ENCODE peak calls at places on chromosomes 3 and 15, in six cellular contexts. S is skeletal muscle cell; Z is fibroblast of lung; P is CD8-positive, alpha-beta T cell; I is T47D; T is stimulated activated CD8-positive, alpha-beta memory T cell treated with anti-CD3 and anti-CD28 coated beads, Interleukin-4, amount 100 ng/mL, for 1 hour. C is an unnamed sample.

GRCh38 chr3:8095724-8096123 is 405.9 kb upstream of the LMCD1 start:
- DNase-seq in S (no peak), Z (no peak), P (no peak), I (peak), T (no peak), C (no peak)

GRCh38 chr15:87954783-87955182 is 301.8 kb downstream of the NTRK3 start:
- DNase-seq in S (no peak), Z (no peak), P (no peak), I (no peak), T (no peak), C (peak)

GRCh38 chr15:73984208-73984979 is 7.7 kb downstream of the STOML1 start:
- DNase-seq in S (no peak), Z (no peak), P (no peak), I (no peak), T (no peak), C (no peak)

GRCh38 chr15:82177291-82178010 is 85.1 kb downstream of the EFL1 start:
- DNase-seq in S (no peak), Z (peak), P (no peak), I (no peak), T (no peak), C (peak)

GRCh38 chr3:17588422-17588821 is 154.0 kb downstream of the TBC1D5 start:
- DNase-seq in S (no peak), Z (no peak), P (no peak), I (no peak), T (no peak), C (no peak)

GRCh38 chr15:96783746-96784145 is 453.2 kb downstream of the NR2F2 start:
- DNase-seq in S (no peak), Z (no peak), P (no peak), I (no peak), T (no peak), C (no peak)

GRCh38 chr3:52439426-52440248 is 5.3 kb downstream of the SEMA3G start:
- DNase-seq in S (no peak), Z (no peak), P (no peak), I (no peak), T (no peak), C (no peak)

GRCh38 chr3:39808467-39809180 is 785 bp upstream of the MYRIP start:
- DNase-seq in S (no peak), Z (no peak), P (no peak), I (peak), T (no peak), C (peak)

GRCh38 chr3:113005622-113006021 is 14.8 kb downstream of the GTPBP8 start:
- DNase-seq in S (no peak), Z (no peak), P (no peak), I (no peak), T (no peak), C (no peak)

GRCh38 chr3:185796431-185797107 is 28.3 kb downstream of the IGF2BP2 start:
- DNase-seq in S (no peak), Z (peak), P (no peak), I (peak), T (no peak), C (peak)

GRCh38 chr3:188929138-188929537 is 242.6 kb upstream of the TPRG1 start:
- DNase-seq in S (no peak), Z (peak), P (no peak), I (peak), T (no peak), C (no peak)

GRCh38 chr3:38630591-38630990 is 18.9 kb downstream of the SCN5A start:
- DNase-seq in S (no peak), Z (no peak), P (no peak), I (no peak), T (no peak), C (no peak)

GRCh38 chr3:76040946-76041345 is 255.6 kb upstream of the ZNF717 start:
- DNase-seq in S (no peak), Z (peak), P (no peak), I (no peak), T (no peak), C (peak)

GRCh38 chr3:42081814-42082473 is 9.2 kb upstream of the TRAK1 start:
- DNase-seq in S (no peak), Z (no peak), P (no peak), I (no peak), T (no peak), C (no peak)

GRCh38 chr3:146337991-146338390 is 87.1 kb upstream of the PLSCR4 start:
- DNase-seq in S (no peak), Z (no peak), P (no peak), I (no peak), T (no peak), C (peak)

GRCh38 chr3:161314836-161315391 is 56.4 kb downstream of the SPTSSB start:
- DNase-seq in S (no peak), Z (peak), P (no peak), I (no peak), T (no peak), C (no peak)

GRCh38 chr3:81620813-81621212 is 140.6 kb downstream of the GBE1 start:
- DNase-seq in S (no peak), Z (no peak), P (no peak), I (no peak), T (no peak), C (no peak)

GRCh38 chr15:70154440-70155347 is 57.0 kb upstream of the TLE3 start:
- DNase-seq in S (no peak), Z (peak), P (no peak), I (no peak), T (no peak), C (no peak)

GRCh38 chr3:65490132-65490531 is 548.6 kb downstream of the MAGI1 start:
- DNase-seq in S (no peak), Z (no peak), P (no peak), I (no peak), T (no peak), C (no peak)

GRCh38 chr3:146750196-146750595 is 145.1 kb upstream of the PLSCR5 start:
- DNase-seq in S (peak), Z (peak), P (no peak), I (no peak), T (no peak), C (no peak)

GRCh38 chr15:37078000-37078399 is 22.3 kb downstream of the MEIS2 start:
- DNase-seq in S (no peak), Z (no peak), P (no peak), I (no peak), T (no peak), C (no peak)

GRCh38 chr3:189573004-189573403 is 58.2 kb upstream of the TP63 start:
- DNase-seq in S (no peak), Z (peak), P (no peak), I (no peak), T (no peak), C (peak)

GRCh38 chr3:187994221-187995085 is 159.5 kb upstream of the LPP start:
- DNase-seq in S (peak), Z (peak), P (no peak), I (no peak), T (no peak), C (peak)

GRCh38 chr3:141646760-141647561 is 91.1 kb upstream of the RNF7 start:
- DNase-seq in S (no peak), Z (peak), P (no peak), I (peak), T (no peak), C (no peak)

GRCh38 chr3:182036382-182036781 is 324.7 kb downstream of the SOX2 start:
- DNase-seq in S (no peak), Z (no peak), P (no peak), I (no peak), T (no peak), C (no peak)

GRCh38 chr3:149848688-149849087 is 35.7 kb downstream of the RNF13 start:
- DNase-seq in S (no peak), Z (no peak), P (no peak), I (no peak), T (no peak), C (no peak)

GRCh38 chr15:53611145-53611920 is 148.1 kb downstream of the WDR72 start:
- DNase-seq in S (no peak), Z (peak), P (no peak), I (no peak), T (no peak), C (no peak)

GRCh38 chr15:31774045-31774444 is 256.3 kb upstream of the CHRNA7 start:
- DNase-seq in S (no peak), Z (no peak), P (no peak), I (no peak), T (no peak), C (no peak)

GRCh38 chr3:112633757-112634156 is 7.2 kb downstream of the CCDC80 start:
- DNase-seq in S (no peak), Z (no peak), P (no peak), I (no peak), T (no peak), C (no peak)